ENCODE peak calls at places on chromosomes 6 and 20, in eight cellular contexts. C is NCI-H1105 treated with DMSO at 0.1 percent for 48 hours, W is LoVo, R is HEK293T, Q is nephron progenitor cell, Z is C1 segment of cervical spinal cord, X is H7, D is right cardiac atrium. F is an unnamed sample.
A peak's percentile ranks its signal among the peaks of the same experiment; 100 is the strongest.

GRCh38 chr6:44177691-44178423 is 19.2 kb downstream of the CAPN11 start:
- DNase-seq in C (no peak), X (peak; percentile 46), W (no peak), R (no peak), D (peak; percentile 92), Z (no peak), Q (no peak), F (peak; percentile 79)

GRCh38 chr6:158259845-158260244 is 52.4 kb upstream of the TULP4 start:
- DNase-seq in C (no peak), W (no peak), D (no peak), Q (no peak), R (no peak), X (no peak), Z (no peak), F (no peak)

GRCh38 chr6:111199935-111200822 is 112.9 kb downstream of the SLC16A10 start:
- DNase-seq in D (no peak), Z (no peak), X (no peak), C (no peak), R (no peak), W (no peak), Q (no peak), F (no peak)

GRCh38 chr6:108166664-108167448 is 1.0 kb downstream of the NR2E1 start:
- DNase-seq in W (no peak), Z (no peak), X (peak; percentile 78), Q (peak; percentile 27), C (no peak), R (no peak), D (no peak), F (no peak)

GRCh38 chr20:25457886-25458680 is 50.6 kb downstream of the GINS1 start:
- DNase-seq in R (no peak), D (no peak), W (no peak), Z (no peak), C (no peak), Q (no peak), X (peak; percentile 21), F (no peak)

GRCh38 chr20:10992776-10993175 is 319.0 kb upstream of the JAG1 start:
- DNase-seq in C (no peak), D (no peak), Q (no peak), W (no peak), X (no peak), R (no peak), Z (no peak), F (no peak)

GRCh38 chr6:169072127-169073042 is 181.3 kb downstream of the THBS2 start:
- DNase-seq in X (no peak), C (no peak), D (peak; percentile 25), Q (no peak), W (no peak), R (no peak), Z (no peak), F (no peak)

GRCh38 chr6:14986370-14986769 is 259.5 kb upstream of the JARID2 start:
- DNase-seq in X (no peak), D (no peak), R (no peak), C (no peak), Z (no peak), Q (no peak), W (no peak), F (no peak)

GRCh38 chr20:48703107-48703506 is 124.7 kb downstream of the PREX1 start:
- DNase-seq in D (no peak), R (no peak), Z (no peak), Q (no peak), X (no peak), W (no peak), C (no peak), F (peak; percentile 60)

GRCh38 chr6:43016166-43016915 is 2.3 kb downstream of the KLHDC3 start:
- DNase-seq in W (no peak), D (peak; percentile 25), C (no peak), X (no peak), Q (no peak), R (no peak), Z (no peak), F (no peak)

GRCh38 chr6:42984924-42985475 is 630 bp downstream of the PPP2R5D start:
- DNase-seq in D (no peak), X (peak; percentile 79), R (no peak), Q (peak; percentile 34), Z (no peak), C (no peak), W (no peak), F (no peak)

GRCh38 chr20:44532248-44532980 is 10.5 kb upstream of the SERINC3 start:
- DNase-seq in W (no peak), C (peak; percentile 2), X (peak; percentile 30), D (no peak), Q (no peak), Z (no peak), R (no peak), F (no peak)

GRCh38 chr6:155273438-155273837 is 9.6 kb downstream of the CLDN20 start:
- DNase-seq in X (peak; percentile 31), Q (peak; percentile 12), C (no peak), R (no peak), W (no peak), D (no peak), Z (no peak), F (no peak)

GRCh38 chr6:88709819-88710246 is 253.6 kb downstream of the RNGTT start:
- DNase-seq in Z (no peak), W (no peak), Q (no peak), D (no peak), X (no peak), C (no peak), R (no peak), F (no peak)

GRCh38 chr6:170083236-170084051 is 207.4 kb downstream of the DLL1 start:
- DNase-seq in D (no peak), C (no peak), R (no peak), Q (no peak), X (peak; percentile 42), W (no peak), Z (no peak), F (no peak)